ENCODE peak calls at places on chromosome 16, in six cellular contexts. One of them, this sample, is unnamed.
A peak's percentile ranks its signal among the peaks of the same experiment; 100 is the strongest.

GRCh38 chr16:79047337-79047736 is 553.2 kb downstream of the MAF start:
- DNase-seq in CD8-positive, alpha-beta T cell: no peak
- DNase-seq in esophagus squamous epithelium: no peak
- DNase-seq in GM23338: peak; percentile 50
- DNase-seq in tibial artery: no peak
- DNase-seq in Calu3: peak; percentile 22
- DNase-seq in this sample: no peak

GRCh38 chr16:84818989-84819643 is 669 bp upstream of the CRISPLD2 start:
- DNase-seq in CD8-positive, alpha-beta T cell: no peak
- DNase-seq in esophagus squamous epithelium: no peak
- DNase-seq in GM23338: peak; percentile 61
- DNase-seq in tibial artery: no peak
- DNase-seq in Calu3: peak; percentile 33
- DNase-seq in this sample: no peak

GRCh38 chr16:10122546-10122945 is 59.7 kb downstream of the GRIN2A start:
- DNase-seq in CD8-positive, alpha-beta T cell: no peak
- DNase-seq in esophagus squamous epithelium: no peak
- DNase-seq in GM23338: peak; percentile 48
- DNase-seq in tibial artery: no peak
- DNase-seq in Calu3: peak; percentile 72
- DNase-seq in this sample: peak; percentile 11

GRCh38 chr16:79261461-79261860 is 339.1 kb downstream of the MAF start:
- DNase-seq in CD8-positive, alpha-beta T cell: no peak
- DNase-seq in esophagus squamous epithelium: no peak
- DNase-seq in GM23338: peak; percentile 74
- DNase-seq in tibial artery: no peak
- DNase-seq in Calu3: peak; percentile 56
- DNase-seq in this sample: no peak

GRCh38 chr16:84689126-84689525 is 10.7 kb upstream of the USP10 start:
- DNase-seq in CD8-positive, alpha-beta T cell: no peak
- DNase-seq in esophagus squamous epithelium: no peak
- DNase-seq in GM23338: no peak
- DNase-seq in tibial artery: no peak
- DNase-seq in Calu3: no peak
- DNase-seq in this sample: peak; percentile 71

GRCh38 chr16:85564277-85565051 is 48.7 kb upstream of the GSE1 start:
- DNase-seq in CD8-positive, alpha-beta T cell: no peak
- DNase-seq in esophagus squamous epithelium: no peak
- DNase-seq in GM23338: no peak
- DNase-seq in tibial artery: no peak
- DNase-seq in Calu3: peak; percentile 75
- DNase-seq in this sample: no peak

GRCh38 chr16:66639091-66639885 is 34.8 kb downstream of the CMTM3 start:
- DNase-seq in CD8-positive, alpha-beta T cell: no peak
- DNase-seq in esophagus squamous epithelium: no peak
- DNase-seq in GM23338: no peak
- DNase-seq in tibial artery: no peak
- DNase-seq in Calu3: no peak
- DNase-seq in this sample: peak; percentile 24

GRCh38 chr16:10824111-10824893 is 5.7 kb upstream of the TVP23A start:
- DNase-seq in CD8-positive, alpha-beta T cell: no peak
- DNase-seq in esophagus squamous epithelium: no peak
- DNase-seq in GM23338: no peak
- DNase-seq in tibial artery: no peak
- DNase-seq in Calu3: peak; percentile 53
- DNase-seq in this sample: no peak

GRCh38 chr16:20181949-20182348 is 108.3 kb upstream of the GPR139 start:
- DNase-seq in CD8-positive, alpha-beta T cell: no peak
- DNase-seq in esophagus squamous epithelium: no peak
- DNase-seq in GM23338: no peak
- DNase-seq in tibial artery: no peak
- DNase-seq in Calu3: no peak
- DNase-seq in this sample: no peak

GRCh38 chr16:17304814-17305169 is 166.0 kb downstream of the XYLT1 start:
- DNase-seq in CD8-positive, alpha-beta T cell: no peak
- DNase-seq in esophagus squamous epithelium: no peak
- DNase-seq in GM23338: no peak
- DNase-seq in tibial artery: no peak
- DNase-seq in Calu3: no peak
- DNase-seq in this sample: no peak

GRCh38 chr16:24887472-24887871 is 41.7 kb downstream of the SLC5A11 start:
- DNase-seq in CD8-positive, alpha-beta T cell: no peak
- DNase-seq in esophagus squamous epithelium: no peak
- DNase-seq in GM23338: no peak
- DNase-seq in tibial artery: no peak
- DNase-seq in Calu3: no peak
- DNase-seq in this sample: no peak

GRCh38 chr16:89476379-89476778 is 14.0 kb downstream of the ANKRD11 start:
- DNase-seq in CD8-positive, alpha-beta T cell: no peak
- DNase-seq in esophagus squamous epithelium: no peak
- DNase-seq in GM23338: no peak
- DNase-seq in tibial artery: no peak
- DNase-seq in Calu3: peak; percentile 79
- DNase-seq in this sample: no peak

GRCh38 chr16:84471966-84472365 is 32.5 kb downstream of the MEAK7 start:
- DNase-seq in CD8-positive, alpha-beta T cell: peak; percentile 31
- DNase-seq in esophagus squamous epithelium: no peak
- DNase-seq in GM23338: no peak
- DNase-seq in tibial artery: no peak
- DNase-seq in Calu3: no peak
- DNase-seq in this sample: no peak

GRCh38 chr16:87068751-87069150 is 248.4 kb downstream of the C16orf95 start:
- DNase-seq in CD8-positive, alpha-beta T cell: peak; percentile 29
- DNase-seq in esophagus squamous epithelium: no peak
- DNase-seq in GM23338: no peak
- DNase-seq in tibial artery: no peak
- DNase-seq in Calu3: no peak
- DNase-seq in this sample: no peak

GRCh38 chr16:66335704-66336329 is 30.7 kb upstream of the CDH5 start:
- DNase-seq in CD8-positive, alpha-beta T cell: no peak
- DNase-seq in esophagus squamous epithelium: no peak
- DNase-seq in GM23338: no peak
- DNase-seq in tibial artery: no peak
- DNase-seq in Calu3: peak; percentile 41
- DNase-seq in this sample: peak; percentile 74

GRCh38 chr16:27302126-27302525 is 11.6 kb upstream of the IL4R start:
- DNase-seq in CD8-positive, alpha-beta T cell: no peak
- DNase-seq in esophagus squamous epithelium: no peak
- DNase-seq in GM23338: no peak
- DNase-seq in tibial artery: no peak
- DNase-seq in Calu3: no peak
- DNase-seq in this sample: no peak

GRCh38 chr16:27298132-27298531 is 15.6 kb upstream of the IL4R start:
- DNase-seq in CD8-positive, alpha-beta T cell: no peak
- DNase-seq in esophagus squamous epithelium: no peak
- DNase-seq in GM23338: no peak
- DNase-seq in tibial artery: no peak
- DNase-seq in Calu3: no peak
- DNase-seq in this sample: no peak

GRCh38 chr16:27303256-27304100 is 10.3 kb upstream of the IL4R start:
- DNase-seq in CD8-positive, alpha-beta T cell: no peak
- DNase-seq in esophagus squamous epithelium: no peak
- DNase-seq in GM23338: no peak
- DNase-seq in tibial artery: no peak
- DNase-seq in Calu3: no peak
- DNase-seq in this sample: no peak

GRCh38 chr16:27304102-27304501 is 9.7 kb upstream of the IL4R start:
- DNase-seq in CD8-positive, alpha-beta T cell: no peak
- DNase-seq in esophagus squamous epithelium: no peak
- DNase-seq in GM23338: no peak
- DNase-seq in tibial artery: no peak
- DNase-seq in Calu3: no peak
- DNase-seq in this sample: no peak

DNA sequence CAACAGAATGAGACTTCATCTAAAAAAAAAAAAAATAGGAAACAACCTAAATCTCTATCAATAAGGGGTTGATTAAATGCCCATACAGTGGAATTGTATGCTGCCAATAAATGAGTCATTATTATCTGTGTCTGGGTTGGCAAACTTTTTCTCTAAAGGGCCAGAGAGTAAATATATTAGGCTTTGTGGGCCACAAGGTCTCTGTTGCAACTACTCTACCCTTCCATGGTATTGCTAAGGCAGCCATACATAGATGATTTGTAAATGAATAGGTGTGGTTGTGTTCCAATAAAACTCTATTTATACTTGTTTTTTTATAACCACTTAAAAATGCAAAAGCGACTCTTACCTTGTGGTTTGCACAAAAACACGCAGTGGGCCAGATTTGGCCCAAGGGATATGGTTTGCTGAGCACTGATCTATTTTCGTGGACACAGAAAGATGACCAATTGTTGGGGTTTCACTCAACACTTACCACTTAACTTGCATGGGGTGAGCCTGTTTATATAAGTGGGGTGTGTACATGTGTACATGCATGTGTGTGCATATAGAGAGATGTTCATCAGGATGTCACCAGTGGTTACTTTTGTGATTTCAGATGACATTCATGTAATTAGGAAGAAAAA is 12.4 kb upstream of the IL4R start:
- DNase-seq in CD8-positive, alpha-beta T cell: no peak
- DNase-seq in esophagus squamous epithelium: no peak
- DNase-seq in GM23338: no peak
- DNase-seq in tibial artery: no peak
- DNase-seq in Calu3: no peak
- DNase-seq in this sample: no peak
- TF ChIP-seq CTCF in CD8-positive, alpha-beta T cell: no peak
- TF ChIP-seq CTCF in esophagus squamous epithelium: no peak
- TF ChIP-seq CTCF in GM23338: no peak
- TF ChIP-seq CTCF in tibial artery: no peak
- TF ChIP-seq CTCF in Calu3: no peak
- TF ChIP-seq CTCF in this sample: no peak

GRCh38 chr16:1145383-1146100 is 7.4 kb upstream of the CACNA1H start:
- DNase-seq in CD8-positive, alpha-beta T cell: no peak
- DNase-seq in esophagus squamous epithelium: no peak
- DNase-seq in GM23338: no peak
- DNase-seq in tibial artery: no peak
- DNase-seq in Calu3: no peak
- DNase-seq in this sample: no peak
- TF ChIP-seq CTCF in CD8-positive, alpha-beta T cell: no peak
- TF ChIP-seq CTCF in esophagus squamous epithelium: no peak
- TF ChIP-seq CTCF in GM23338: no peak
- TF ChIP-seq CTCF in tibial artery: no peak
- TF ChIP-seq CTCF in Calu3: no peak
- TF ChIP-seq CTCF in this sample: no peak

DNA sequence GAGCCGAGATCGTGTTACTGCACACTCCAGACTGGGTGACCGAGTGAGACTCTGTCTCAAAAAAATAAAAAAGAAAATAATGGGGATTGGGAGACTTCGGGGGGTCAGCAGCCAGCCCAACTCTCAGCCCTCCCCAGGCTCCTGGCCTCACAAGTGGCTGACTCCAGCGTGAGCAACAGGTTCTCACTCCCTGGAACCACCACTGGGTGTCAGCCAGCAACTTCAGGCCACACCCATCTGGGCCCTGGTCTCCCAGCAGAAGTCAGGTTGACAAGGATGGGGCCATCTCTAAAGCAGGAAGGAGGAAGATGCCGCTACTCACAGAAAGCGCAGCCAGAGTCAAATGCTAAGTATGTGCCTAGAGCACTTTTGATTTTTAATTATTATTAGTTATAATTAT is 139.4 kb downstream of the C16orf78 start:
- DNase-seq in CD8-positive, alpha-beta T cell: no peak
- DNase-seq in esophagus squamous epithelium: no peak
- DNase-seq in GM23338: peak; percentile 66
- DNase-seq in tibial artery: no peak
- DNase-seq in Calu3: peak; percentile 25
- DNase-seq in this sample: peak; percentile 20
- TF ChIP-seq CTCF in CD8-positive, alpha-beta T cell: no peak
- TF ChIP-seq CTCF in esophagus squamous epithelium: no peak
- TF ChIP-seq CTCF in GM23338: peak; percentile 71
- TF ChIP-seq CTCF in tibial artery: no peak
- TF ChIP-seq CTCF in Calu3: no peak
- TF ChIP-seq CTCF in this sample: peak; percentile 10

GRCh38 chr16:51971184-51971583 is 575.8 kb downstream of the TOX3 start:
- DNase-seq in CD8-positive, alpha-beta T cell: no peak
- DNase-seq in esophagus squamous epithelium: no peak
- DNase-seq in GM23338: peak; percentile 72
- DNase-seq in tibial artery: no peak
- DNase-seq in Calu3: peak; percentile 39
- DNase-seq in this sample: peak; percentile 5
- TF ChIP-seq CTCF in CD8-positive, alpha-beta T cell: no peak
- TF ChIP-seq CTCF in esophagus squamous epithelium: peak; percentile 9
- TF ChIP-seq CTCF in GM23338: peak; percentile 76
- TF ChIP-seq CTCF in tibial artery: no peak
- TF ChIP-seq CTCF in Calu3: peak; percentile 55
- TF ChIP-seq CTCF in this sample: peak; percentile 48

DNA sequence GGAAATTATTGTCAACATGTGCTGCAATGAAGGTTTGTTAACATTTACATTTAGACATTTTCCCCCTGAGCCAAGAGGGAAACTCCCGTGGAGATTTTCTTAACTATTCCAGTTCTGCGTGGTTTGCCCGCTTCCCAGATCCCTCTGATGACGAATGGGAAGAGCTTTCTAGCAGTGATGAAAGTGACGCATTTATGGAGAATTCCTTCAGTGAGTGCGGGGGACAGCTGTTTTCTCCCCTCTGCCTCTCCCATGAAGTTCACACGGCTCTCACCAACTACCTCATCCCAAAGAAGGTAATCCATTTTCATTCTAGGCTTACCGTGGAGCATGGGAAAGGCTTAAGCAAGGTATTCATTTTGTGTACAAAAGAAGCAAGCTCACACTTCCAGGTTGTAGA is 18.2 kb downstream of the HEATR3 start:
- DNase-seq in CD8-positive, alpha-beta T cell: no peak
- DNase-seq in esophagus squamous epithelium: no peak
- DNase-seq in GM23338: no peak
- DNase-seq in tibial artery: no peak
- DNase-seq in Calu3: no peak
- DNase-seq in this sample: no peak
- TF ChIP-seq CTCF in CD8-positive, alpha-beta T cell: no peak
- TF ChIP-seq CTCF in esophagus squamous epithelium: no peak
- TF ChIP-seq CTCF in GM23338: no peak
- TF ChIP-seq CTCF in tibial artery: no peak
- TF ChIP-seq CTCF in Calu3: no peak
- TF ChIP-seq CTCF in this sample: no peak

GRCh38 chr16:61936522-61936921 is 99.7 kb downstream of the CDH8 start:
- DNase-seq in CD8-positive, alpha-beta T cell: no peak
- DNase-seq in esophagus squamous epithelium: no peak
- DNase-seq in GM23338: peak; percentile 55
- DNase-seq in tibial artery: no peak
- DNase-seq in Calu3: no peak
- DNase-seq in this sample: no peak
- TF ChIP-seq CTCF in CD8-positive, alpha-beta T cell: no peak
- TF ChIP-seq CTCF in esophagus squamous epithelium: no peak
- TF ChIP-seq CTCF in GM23338: peak; percentile 70
- TF ChIP-seq CTCF in tibial artery: no peak
- TF ChIP-seq CTCF in Calu3: no peak
- TF ChIP-seq CTCF in this sample: peak; percentile 14

This sample was measured in cardiac fibroblast.